ENCODE peak calls at places on chromosomes 3 and 15, in four cellular contexts. A, G, U and X are unnamed samples.
A peak's percentile ranks its signal among the peaks of the same experiment; 100 is the strongest.

GRCh38 chr3:184031187-184031792 is at the start of gene HTR3D:
- DNase-seq in G (no peak), U (no peak), A (no peak), X (no peak)

GRCh38 chr3:51896607-51897305 is 6.4 kb downstream of the IQCF1 start:
- DNase-seq in U (no peak), G (no peak), A (no peak), X (no peak)

GRCh38 chr3:156620260-156620659 is 54.1 kb upstream of the TIPARP start:
- DNase-seq in G (no peak), U (no peak), A (no peak), X (no peak)

GRCh38 chr15:99981223-99981647 is 248.0 kb upstream of the LYSMD4 start:
- DNase-seq in A (no peak), U (no peak), G (peak; percentile 24), X (no peak)

GRCh38 chr3:12437223-12437605 is 47.1 kb upstream of the TSEN2 start:
- DNase-seq in A (no peak), U (no peak), G (no peak), X (no peak)

GRCh38 chr15:74044267-74045110 is 37.9 kb downstream of the GOLGA6A start:
- DNase-seq in G (no peak), A (no peak), U (no peak), X (no peak)

GRCh38 chr3:186588619-186589018 is 18.1 kb downstream of the DNAJB11 start:
- DNase-seq in U (no peak), A (no peak), G (no peak), X (no peak)

GRCh38 chr15:84915011-84915958 is 30.8 kb downstream of the SLC28A1 start:
- DNase-seq in U (no peak), A (no peak), G (peak; percentile 52), X (no peak)

GRCh38 chr3:129184396-129184656 is 630 bp upstream of the CNBP start:
- DNase-seq in U (no peak), G (no peak), A (no peak), X (no peak)

GRCh38 chr3:189851682-189852081 is 220.5 kb downstream of the TP63 start:
- DNase-seq in U (no peak), G (no peak), A (no peak), X (no peak)

GRCh38 chr3:45029661-45030060 is 3.6 kb downstream of the CLEC3B start:
- DNase-seq in U (no peak), G (no peak), A (no peak), X (no peak)
- H3K27ac ChIP-seq in U (no peak overlapping the region), G (no peak overlapping the region), A (no peak overlapping the region), X (no peak overlapping the region)

GRCh38 chr3:179895367-179895766 is 141.4 kb downstream of the PEX5L start:
- DNase-seq in U (no peak), A (no peak), G (no peak), X (no peak)

GRCh38 chr3:179902061-179902460 is 134.7 kb downstream of the PEX5L start:
- DNase-seq in G (no peak), A (no peak), U (no peak), X (no peak)

GRCh38 chr3:179898024-179898423 is 138.7 kb downstream of the PEX5L start:
- DNase-seq in U (no peak), G (peak; percentile 40), A (no peak), X (no peak)

GRCh38 chr3:179897241-179897640 is 139.5 kb downstream of the PEX5L start:
- DNase-seq in A (no peak), G (no peak), U (no peak), X (no peak)

DNA sequence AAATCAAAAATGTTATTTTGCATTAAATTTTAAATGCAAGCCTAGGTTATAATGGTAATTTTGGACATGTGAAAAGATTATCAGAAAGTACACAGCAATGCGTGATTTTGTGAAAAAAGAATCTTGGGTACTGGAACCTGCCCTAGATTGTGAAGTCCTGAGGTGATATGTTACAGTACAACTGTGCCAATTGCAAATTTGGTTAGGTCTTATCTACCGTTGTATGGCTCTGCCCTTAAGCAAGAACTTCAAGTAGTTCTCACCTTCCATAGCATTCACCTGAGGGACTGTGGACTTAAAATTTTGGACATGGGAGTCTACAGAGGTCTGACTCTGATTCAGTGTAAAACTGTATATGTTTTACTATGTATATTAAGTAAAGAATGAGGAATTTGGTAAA is 140.2 kb downstream of the PEX5L start:
- DNase-seq in G (no peak), A (no peak), U (no peak), X (no peak)
- H3K27me3 ChIP-seq in G (no peaks in the 10 kb centered on the region), A (no peaks in the 10 kb centered on the region), U (no peaks in the 10 kb centered on the region), X (no peaks in the 10 kb centered on the region)

GRCh38 chr3:193451881-193452280 is 73.3 kb upstream of the ATP13A5 start:
- DNase-seq in G (no peak), A (no peak), U (no peak), X (no peak)

GRCh38 chr3:193446975-193447602 is 68.5 kb upstream of the ATP13A5 start:
- DNase-seq in U (no peak), G (no peak), A (no peak), X (no peak)

GRCh38 chr3:193452338-193452737 is 73.8 kb upstream of the ATP13A5 start:
- DNase-seq in A (no peak), G (no peak), U (no peak), X (no peak)
- TF ChIP-seq CTCF in A (peak; percentile 51), G (peak; percentile 24), U (peak; percentile 37), X (no peak)

DNA sequence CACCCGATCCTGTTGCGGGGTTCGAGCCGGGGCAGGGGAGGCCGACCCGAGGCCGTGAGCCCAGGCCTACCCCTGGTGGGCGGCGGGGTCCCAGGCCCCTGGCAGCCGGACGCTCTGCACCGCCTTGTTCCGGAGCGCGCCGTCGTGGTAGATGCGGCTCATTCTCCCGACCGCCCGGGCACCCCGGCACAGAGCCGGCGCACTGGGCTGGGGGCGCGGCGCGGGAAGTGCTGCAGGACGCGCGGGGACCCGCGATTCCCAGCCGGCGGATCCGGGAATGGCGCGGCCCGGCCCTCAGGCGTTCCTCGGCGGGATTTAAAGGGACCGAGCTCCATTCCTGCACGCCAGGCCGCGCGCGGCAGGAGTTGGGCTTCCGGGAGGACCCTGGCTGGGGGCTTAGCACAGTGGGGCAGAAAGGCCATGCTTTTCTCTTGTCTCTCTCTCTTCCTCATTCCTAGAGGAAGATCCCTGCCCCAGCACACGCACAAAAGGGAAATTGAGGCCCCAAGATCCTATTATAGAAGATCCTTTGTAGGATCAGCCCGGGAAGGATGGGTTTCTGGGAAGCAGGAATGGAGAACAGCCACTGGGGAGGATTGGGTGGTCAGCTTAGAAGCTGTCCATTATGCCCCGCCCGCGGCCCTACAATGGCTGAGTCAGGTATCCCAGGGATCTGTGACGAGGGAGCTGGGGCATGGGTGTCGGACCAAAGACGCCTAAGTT is at the start of gene ARPIN:
- DNase-seq in A (no peak), G (peak; percentile 70), U (peak; percentile 54), X (no peak)
- H3K27ac ChIP-seq in A (peak within 1 kb of the TSS; percentile 64), G (peak within 1 kb of the TSS; percentile 87), U (peak within 1 kb of the TSS; percentile 89), X (no peak within 1 kb of the TSS)

GRCh38 chr3:195746346-195746745 is 25.6 kb downstream of the MUC20 start:
- DNase-seq in G (no peak), U (no peak), A (no peak), X (no peak)
- H3K27me3 ChIP-seq in G (no peaks in the 10 kb centered on the region), U (no peaks in the 10 kb centered on the region), A (peaks cover 4% of the 10 kb centered on the region), X (no peaks in the 10 kb centered on the region)

DNA sequence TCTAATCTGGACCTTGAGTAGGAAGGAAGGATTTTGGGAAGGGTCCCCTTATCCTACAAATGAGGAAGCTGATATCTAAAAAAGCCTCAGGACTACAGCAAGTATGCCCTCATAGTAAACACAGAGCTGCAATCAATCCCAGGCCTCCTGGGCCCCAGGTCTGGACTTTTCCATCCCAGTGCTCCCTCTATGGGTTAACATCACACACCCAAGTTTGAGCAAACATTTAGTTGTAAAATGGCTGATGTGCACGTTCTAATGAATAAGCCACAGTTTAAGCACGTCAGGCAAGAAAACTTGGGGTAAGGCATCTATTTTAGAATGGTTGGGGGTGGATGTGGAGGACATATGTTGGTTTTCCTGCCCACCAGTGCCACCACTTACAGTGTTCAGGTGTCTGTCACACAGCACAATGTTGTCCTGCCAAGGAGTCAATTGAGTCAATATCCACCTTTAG is 44.3 kb upstream of the UBE2E1 start:
- DNase-seq in A (no peak), G (peak; percentile 27), U (no peak), X (no peak)
- TF ChIP-seq CTCF in A (peak; percentile 44), G (peak; percentile 30), U (no peak), X (no peak)

DNA sequence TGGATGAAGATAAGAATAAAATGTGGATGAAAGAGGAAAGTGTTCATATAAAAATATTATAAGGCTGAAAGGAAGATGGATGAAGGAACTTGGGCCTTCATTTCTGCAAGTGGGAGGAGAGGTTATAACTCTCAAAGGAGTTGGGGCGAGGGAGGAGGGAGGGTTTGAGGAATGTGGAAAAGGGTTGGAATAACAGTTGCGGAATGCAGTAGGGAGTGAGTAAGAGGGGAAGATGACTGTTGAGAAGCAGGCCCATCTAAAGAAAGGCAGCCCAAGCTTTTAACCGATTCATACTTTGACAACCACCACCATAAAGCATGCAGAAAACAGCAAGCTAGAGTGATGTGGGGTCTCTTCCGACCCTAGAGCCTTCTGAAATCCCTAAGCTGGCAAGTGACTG is 8.3 kb upstream of the TM4SF4 start:
- DNase-seq in U (no peak), G (no peak), A (no peak), X (no peak)
- H3K27ac ChIP-seq in U (no peak overlapping the region), G (no peak overlapping the region), A (no peak overlapping the region), X (no peak overlapping the region)

DNA sequence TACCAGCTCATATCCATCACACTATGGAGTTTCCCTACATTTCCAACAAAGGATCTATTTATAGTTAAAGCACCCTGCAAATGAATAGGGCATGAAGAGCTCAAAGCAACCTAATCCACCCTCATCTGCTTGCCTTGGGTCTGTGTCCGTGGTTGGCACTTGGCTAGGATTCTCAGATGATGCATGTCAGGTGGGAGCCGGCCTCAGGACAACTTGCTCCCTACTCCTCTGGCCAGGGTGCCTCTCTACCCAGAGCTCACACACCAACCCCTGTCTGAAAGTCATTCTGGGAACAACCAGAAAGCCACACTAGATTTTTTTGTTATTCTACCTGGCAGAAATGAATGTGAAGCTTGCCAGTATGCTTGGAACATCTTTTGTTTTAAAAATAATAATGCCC is 13.2 kb downstream of the ARHGEF3 start:
- DNase-seq in A (no peak), U (no peak), G (no peak), X (no peak)
- H3K27me3 ChIP-seq in A (no peaks in the 10 kb centered on the region), U (no peaks in the 10 kb centered on the region), G (no peaks in the 10 kb centered on the region), X (no peaks in the 10 kb centered on the region)

DNA sequence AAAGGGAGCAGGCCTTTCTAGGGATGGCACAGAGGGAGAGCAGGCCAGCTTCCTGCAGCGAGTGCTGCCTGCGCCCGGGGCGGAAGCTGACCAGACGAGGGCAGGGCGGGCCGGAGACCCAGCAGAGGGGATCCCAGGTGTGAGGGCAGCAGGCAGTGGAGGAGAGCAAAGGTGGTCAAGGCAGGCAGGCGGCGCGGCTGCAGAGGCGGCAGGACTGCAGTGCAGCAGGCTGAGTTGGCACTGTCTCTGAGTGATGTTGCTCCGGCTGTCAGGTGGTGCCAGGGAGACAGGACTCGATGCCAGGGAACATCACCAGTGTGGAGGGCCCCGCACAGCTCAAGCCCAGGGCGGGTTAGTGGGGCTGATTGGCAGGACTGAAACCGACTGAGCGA is 22.3 kb upstream of the PLXNA1 start:
- DNase-seq in U (peak; percentile 51), A (no peak), G (no peak), X (no peak)
- TF ChIP-seq CTCF in U (peak; percentile 21), A (no peak), G (no peak), X (no peak)